ENCODE peak calls at places on chromosomes 11 and 22, in ten cellular contexts. One of them, this sample, is unnamed.
A peak's percentile ranks its signal among the peaks of the same experiment; 100 is the strongest.

GRCh38 chr11:96204721-96205459 is 138.1 kb downstream of the MAML2 start:
- DNase-seq in mammary epithelial cell: no peak
- DNase-seq in A549: no peak
- DNase-seq in neural crest cell: no peak
- DNase-seq in heart left ventricle: no peak
- DNase-seq in HFF-Myc: no peak
- DNase-seq in uterus: no peak
- DNase-seq in GM13977: no peak
- DNase-seq in B cell: no peak
- DNase-seq in MM.1S: peak; percentile 53
- DNase-seq in this sample: no peak

GRCh38 chr11:111098091-111098490 is 147.4 kb upstream of the POU2AF2 start:
- DNase-seq in mammary epithelial cell: no peak
- DNase-seq in A549: no peak
- DNase-seq in neural crest cell: no peak
- DNase-seq in heart left ventricle: no peak
- DNase-seq in HFF-Myc: no peak
- DNase-seq in uterus: no peak
- DNase-seq in GM13977: no peak
- DNase-seq in B cell: no peak
- DNase-seq in MM.1S: peak; percentile 89
- DNase-seq in this sample: no peak

GRCh38 chr22:48644997-48645396 is 1182.7 kb downstream of the BRD1 start:
- DNase-seq in mammary epithelial cell: no peak
- DNase-seq in A549: no peak
- DNase-seq in neural crest cell: no peak
- DNase-seq in heart left ventricle: no peak
- DNase-seq in HFF-Myc: no peak
- DNase-seq in uterus: no peak
- DNase-seq in GM13977: no peak
- DNase-seq in B cell: no peak
- DNase-seq in MM.1S: no peak
- DNase-seq in this sample: no peak

GRCh38 chr22:46561435-46561905 is 24.1 kb upstream of the CELSR1 start:
- DNase-seq in mammary epithelial cell: no peak
- DNase-seq in A549: peak; percentile 77
- DNase-seq in neural crest cell: no peak
- DNase-seq in heart left ventricle: peak; percentile 21
- DNase-seq in HFF-Myc: no peak
- DNase-seq in uterus: no peak
- DNase-seq in GM13977: peak; percentile 91
- DNase-seq in B cell: no peak
- DNase-seq in MM.1S: peak; percentile 86
- DNase-seq in this sample: peak; percentile 85

GRCh38 chr11:133825156-133825555 is 20.2 kb downstream of the SPATA19 start:
- DNase-seq in mammary epithelial cell: no peak
- DNase-seq in A549: no peak
- DNase-seq in neural crest cell: no peak
- DNase-seq in heart left ventricle: no peak
- DNase-seq in HFF-Myc: no peak
- DNase-seq in uterus: no peak
- DNase-seq in GM13977: no peak
- DNase-seq in B cell: no peak
- DNase-seq in MM.1S: no peak
- DNase-seq in this sample: no peak

GRCh38 chr22:24107668-24108067 is 73.6 kb upstream of the SUSD2 start:
- DNase-seq in mammary epithelial cell: peak; percentile 53
- DNase-seq in A549: no peak
- DNase-seq in neural crest cell: no peak
- DNase-seq in heart left ventricle: peak; percentile 92
- DNase-seq in HFF-Myc: peak; percentile 36
- DNase-seq in uterus: peak; percentile 94
- DNase-seq in GM13977: no peak
- DNase-seq in B cell: no peak
- DNase-seq in MM.1S: no peak
- DNase-seq in this sample: no peak

GRCh38 chr11:37946155-37946766 is 1348.2 kb upstream of the RAG2 start:
- DNase-seq in mammary epithelial cell: peak; percentile 43
- DNase-seq in A549: peak; percentile 37
- DNase-seq in neural crest cell: peak; percentile 30
- DNase-seq in heart left ventricle: no peak
- DNase-seq in HFF-Myc: peak; percentile 7
- DNase-seq in uterus: no peak
- DNase-seq in GM13977: peak; percentile 6
- DNase-seq in B cell: no peak
- DNase-seq in MM.1S: peak; percentile 69
- DNase-seq in this sample: no peak

GRCh38 chr11:32852142-32852541 is 22.4 kb downstream of the PRRG4 start:
- DNase-seq in mammary epithelial cell: peak; percentile 83
- DNase-seq in A549: peak; percentile 45
- DNase-seq in neural crest cell: no peak
- DNase-seq in heart left ventricle: no peak
- DNase-seq in HFF-Myc: no peak
- DNase-seq in uterus: no peak
- DNase-seq in GM13977: no peak
- DNase-seq in B cell: no peak
- DNase-seq in MM.1S: no peak
- DNase-seq in this sample: no peak

GRCh38 chr11:41206388-41206787 is 253.1 kb downstream of the LRRC4C start:
- DNase-seq in mammary epithelial cell: no peak
- DNase-seq in A549: no peak
- DNase-seq in neural crest cell: no peak
- DNase-seq in heart left ventricle: no peak
- DNase-seq in HFF-Myc: no peak
- DNase-seq in uterus: no peak
- DNase-seq in GM13977: no peak
- DNase-seq in B cell: no peak
- DNase-seq in MM.1S: no peak
- DNase-seq in this sample: no peak

GRCh38 chr11:41201156-41201555 is 258.3 kb downstream of the LRRC4C start:
- DNase-seq in mammary epithelial cell: peak; percentile 29
- DNase-seq in A549: peak; percentile 28
- DNase-seq in neural crest cell: peak; percentile 65
- DNase-seq in heart left ventricle: no peak
- DNase-seq in HFF-Myc: peak; percentile 3
- DNase-seq in uterus: no peak
- DNase-seq in GM13977: peak; percentile 16
- DNase-seq in B cell: no peak
- DNase-seq in MM.1S: peak; percentile 30
- DNase-seq in this sample: peak; percentile 14
- TF ChIP-seq CTCF in mammary epithelial cell: peak; percentile 70
- TF ChIP-seq CTCF in A549: peak; percentile 23
- TF ChIP-seq CTCF in neural crest cell: peak; percentile 80
- TF ChIP-seq CTCF in heart left ventricle: peak; percentile 39
- TF ChIP-seq CTCF in HFF-Myc: peak; percentile 44
- TF ChIP-seq CTCF in uterus: no peak
- TF ChIP-seq CTCF in GM13977: peak; percentile 53
- TF ChIP-seq CTCF in B cell: no peak
- TF ChIP-seq CTCF in MM.1S: peak; percentile 44
- TF ChIP-seq CTCF in this sample: peak; percentile 18

DNA sequence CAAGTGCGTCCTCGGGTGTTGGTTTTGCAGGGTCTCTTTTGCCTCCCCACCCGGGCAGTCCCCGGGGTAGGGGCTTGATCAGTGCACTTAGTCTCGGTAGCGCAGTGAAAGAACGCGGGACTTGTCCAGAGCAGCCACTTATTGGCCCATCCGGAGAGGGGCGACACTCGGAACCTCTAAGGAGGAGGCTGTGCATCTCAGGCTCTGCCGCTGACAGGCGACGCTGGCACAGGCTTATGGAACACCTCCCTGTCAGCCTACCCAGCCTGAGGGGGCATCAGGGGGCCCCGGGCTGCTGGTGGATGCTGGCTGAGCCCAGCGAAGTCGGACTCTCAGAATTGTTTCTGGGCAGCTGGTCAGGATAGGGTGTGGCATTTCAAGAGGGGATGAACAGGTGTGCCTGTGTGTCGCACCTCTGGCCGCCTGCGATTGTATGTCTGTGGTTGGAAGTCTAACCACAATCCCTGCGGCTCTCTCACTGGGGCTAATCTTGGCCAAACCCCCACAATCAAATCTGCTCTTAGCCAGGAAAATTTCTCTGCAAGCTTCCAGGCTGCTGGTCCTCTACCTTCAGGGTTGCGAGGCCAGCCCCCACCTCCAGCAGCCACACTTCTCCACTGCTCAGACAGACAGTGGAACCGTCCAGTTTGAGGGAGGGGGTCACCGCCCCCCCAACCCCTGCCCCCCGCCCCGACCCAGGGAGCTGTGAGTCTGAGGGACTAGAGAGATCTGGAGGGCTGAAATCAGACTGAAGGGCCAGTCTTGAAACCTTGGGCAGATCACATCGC is 814 bp downstream of the ATG16L2 start:
- DNase-seq in mammary epithelial cell: peak; percentile 60
- DNase-seq in A549: peak; percentile 86
- DNase-seq in neural crest cell: no peak
- DNase-seq in heart left ventricle: no peak
- DNase-seq in HFF-Myc: no peak
- DNase-seq in uterus: no peak
- DNase-seq in GM13977: peak; percentile 80
- DNase-seq in B cell: no peak
- DNase-seq in MM.1S: peak; percentile 85
- DNase-seq in this sample: peak; percentile 77
- TF ChIP-seq CTCF in mammary epithelial cell: no peak
- TF ChIP-seq CTCF in A549: no peak
- TF ChIP-seq CTCF in neural crest cell: peak; percentile 22
- TF ChIP-seq CTCF in heart left ventricle: peak; percentile 18
- TF ChIP-seq CTCF in HFF-Myc: no peak
- TF ChIP-seq CTCF in uterus: no peak
- TF ChIP-seq CTCF in GM13977: no peak
- TF ChIP-seq CTCF in B cell: no peak
- TF ChIP-seq CTCF in MM.1S: no peak
- TF ChIP-seq CTCF in this sample: no peak

GRCh38 chr22:42825796-42826195 is 31.3 kb downstream of the ARFGAP3 start:
- DNase-seq in mammary epithelial cell: no peak
- DNase-seq in A549: no peak
- DNase-seq in neural crest cell: no peak
- DNase-seq in heart left ventricle: no peak
- DNase-seq in HFF-Myc: no peak
- DNase-seq in uterus: no peak
- DNase-seq in GM13977: no peak
- DNase-seq in B cell: no peak
- DNase-seq in MM.1S: no peak
- DNase-seq in this sample: no peak
- TF ChIP-seq CTCF in mammary epithelial cell: no peak
- TF ChIP-seq CTCF in A549: no peak
- TF ChIP-seq CTCF in neural crest cell: no peak
- TF ChIP-seq CTCF in heart left ventricle: no peak
- TF ChIP-seq CTCF in HFF-Myc: no peak
- TF ChIP-seq CTCF in uterus: no peak
- TF ChIP-seq CTCF in GM13977: no peak
- TF ChIP-seq CTCF in B cell: no peak
- TF ChIP-seq CTCF in MM.1S: no peak
- TF ChIP-seq CTCF in this sample: no peak

GRCh38 chr11:103892603-103893002 is 143.8 kb upstream of the DDI1 start:
- DNase-seq in mammary epithelial cell: no peak
- DNase-seq in A549: peak; percentile 39
- DNase-seq in neural crest cell: no peak
- DNase-seq in heart left ventricle: no peak
- DNase-seq in HFF-Myc: no peak
- DNase-seq in uterus: no peak
- DNase-seq in GM13977: no peak
- DNase-seq in B cell: no peak
- DNase-seq in MM.1S: no peak
- DNase-seq in this sample: no peak

GRCh38 chr11:103897156-103897555 is 139.3 kb upstream of the DDI1 start:
- DNase-seq in mammary epithelial cell: no peak
- DNase-seq in A549: no peak
- DNase-seq in neural crest cell: no peak
- DNase-seq in heart left ventricle: no peak
- DNase-seq in HFF-Myc: no peak
- DNase-seq in uterus: no peak
- DNase-seq in GM13977: no peak
- DNase-seq in B cell: no peak
- DNase-seq in MM.1S: peak; percentile 57
- DNase-seq in this sample: no peak

GRCh38 chr11:103893366-103893765 is 143.1 kb upstream of the DDI1 start:
- DNase-seq in mammary epithelial cell: no peak
- DNase-seq in A549: no peak
- DNase-seq in neural crest cell: no peak
- DNase-seq in heart left ventricle: no peak
- DNase-seq in HFF-Myc: no peak
- DNase-seq in uterus: no peak
- DNase-seq in GM13977: no peak
- DNase-seq in B cell: no peak
- DNase-seq in MM.1S: no peak
- DNase-seq in this sample: no peak

GRCh38 chr11:103894034-103894433 is 142.4 kb upstream of the DDI1 start:
- DNase-seq in mammary epithelial cell: no peak
- DNase-seq in A549: no peak
- DNase-seq in neural crest cell: no peak
- DNase-seq in heart left ventricle: no peak
- DNase-seq in HFF-Myc: no peak
- DNase-seq in uterus: no peak
- DNase-seq in GM13977: no peak
- DNase-seq in B cell: no peak
- DNase-seq in MM.1S: no peak
- DNase-seq in this sample: no peak

GRCh38 chr11:103894673-103895072 is 141.8 kb upstream of the DDI1 start:
- DNase-seq in mammary epithelial cell: no peak
- DNase-seq in A549: no peak
- DNase-seq in neural crest cell: no peak
- DNase-seq in heart left ventricle: no peak
- DNase-seq in HFF-Myc: no peak
- DNase-seq in uterus: no peak
- DNase-seq in GM13977: no peak
- DNase-seq in B cell: no peak
- DNase-seq in MM.1S: no peak
- DNase-seq in this sample: no peak
- TF ChIP-seq CTCF in mammary epithelial cell: no peak
- TF ChIP-seq CTCF in A549: no peak
- TF ChIP-seq CTCF in neural crest cell: no peak
- TF ChIP-seq CTCF in heart left ventricle: no peak
- TF ChIP-seq CTCF in HFF-Myc: no peak
- TF ChIP-seq CTCF in uterus: no peak
- TF ChIP-seq CTCF in GM13977: no peak
- TF ChIP-seq CTCF in B cell: no peak
- TF ChIP-seq CTCF in MM.1S: no peak
- TF ChIP-seq CTCF in this sample: no peak

This sample was measured in GM13976.